ENCODE peak calls at places on chromosome 1, in nine cellular contexts. X is MCF 10A; A is NCI-H2171; J is hepatic stellate cell; R is SIG-M5; E is upper lobe of right lung; W is activated CD8-positive, alpha-beta memory T cell treated with anti-CD3 and anti-CD28 coated beads, Interleukin-2, amount 50 U/mL, for 48 hours; T is activated naive CD4-positive, alpha-beta T cell treated with anti-CD3 and anti-CD28 coated beads for 36 hours; D is activated CD4-positive, alpha-beta T cell treated with anti-CD3 and anti-CD28 coated beads for 48 hours. F is an unnamed sample.

GRCh38 chr1:225896937-225897549 is 8.1 kb upstream of the LEFTY1 start:
- DNase-seq in X (peak), A (no peak), J (no peak), R (no peak), E (no peak), W (peak), T (peak), D (peak), F (no peak)

GRCh38 chr1:172837816-172838680 is 179.1 kb downstream of the FASLG start:
- DNase-seq in X (peak), A (no peak), J (no peak), R (no peak), E (no peak), W (no peak), T (peak), D (peak), F (no peak)

GRCh38 chr1:198272492-198272891 is 115.7 kb downstream of the NEK7 start:
- DNase-seq in X (no peak), A (no peak), J (no peak), R (no peak), E (no peak), W (no peak), T (no peak), D (no peak), F (no peak)

GRCh38 chr1:168135116-168135981 is 1.4 kb downstream of the GPR161 start:
- DNase-seq in X (no peak), A (no peak), J (no peak), R (no peak), E (no peak), W (no peak), T (peak), D (no peak), F (no peak)

GRCh38 chr1:35929730-35930592 is 944 bp upstream of the AGO3 start:
- DNase-seq in X (peak), A (peak), J (peak), R (no peak), E (peak), W (peak), T (peak), D (peak), F (peak)

GRCh38 chr1:18160290-18160942 is 52.8 kb downstream of the IGSF21 start:
- DNase-seq in X (no peak), A (no peak), J (no peak), R (no peak), E (peak), W (no peak), T (no peak), D (no peak), F (peak)

GRCh38 chr1:983736-984475 is 2.0 kb upstream of the PERM1 start:
- DNase-seq in X (no peak), A (no peak), J (peak), R (no peak), E (no peak), W (peak), T (peak), D (peak), F (no peak)

GRCh38 chr1:183227963-183228649 is 42.0 kb downstream of the LAMC2 start:
- DNase-seq in X (peak), A (no peak), J (peak), R (no peak), E (no peak), W (peak), T (peak), D (peak), F (peak)

GRCh38 chr1:22868331-22868730 is 104.3 kb downstream of the LACTBL1 start:
- DNase-seq in X (no peak), A (no peak), J (no peak), R (no peak), E (no peak), W (no peak), T (no peak), D (no peak), F (no peak)

GRCh38 chr1:227065311-227065710 is 125.2 kb downstream of the COQ8A start:
- DNase-seq in X (no peak), A (no peak), J (no peak), R (no peak), E (no peak), W (no peak), T (no peak), D (no peak), F (no peak)

GRCh38 chr1:61589382-61589765 is 135.6 kb downstream of the TM2D1 start:
- DNase-seq in X (no peak), A (no peak), J (no peak), R (no peak), E (no peak), W (no peak), T (no peak), D (no peak), F (no peak)

GRCh38 chr1:171680339-171680738 is 27.9 kb upstream of the MYOC start:
- DNase-seq in X (no peak), A (no peak), J (no peak), R (no peak), E (no peak), W (no peak), T (no peak), D (no peak), F (no peak)

GRCh38 chr1:169689395-169689794 is 22.0 kb downstream of the SELL start:
- DNase-seq in X (no peak), A (no peak), J (no peak), R (no peak), E (no peak), W (no peak), T (no peak), D (no peak), F (no peak)

GRCh38 chr1:53959664-53960250 is 13.6 kb downstream of the LRRC42 start:
- DNase-seq in X (peak), A (peak), J (no peak), R (no peak), E (no peak), W (no peak), T (no peak), D (no peak), F (no peak)